ENCODE peak calls at places on chromosomes 16 and 17, in eight cellular contexts. One of them, this sample, is unnamed.

GRCh38 chr16:67902831-67903230 is 9.8 kb downstream of the PSKH1 start:
- DNase-seq in glutamatergic neuron: no peak
- DNase-seq in Calu3: no peak
- DNase-seq in T1000: no peak
- DNase-seq in ELF-1: no peak
- DNase-seq in DMS79 treated with DMSO at 0.1 percent for 48 hours: no peak
- DNase-seq in left ventricle myocardium inferior: no peak
- DNase-seq in effector memory CD8-positive, alpha-beta T cell: no peak
- DNase-seq in this sample: no peak

GRCh38 chr16:10298416-10298815 is 87.4 kb upstream of the ATF7IP2 start:
- DNase-seq in left ventricle myocardium inferior: no peak
- DNase-seq in Calu3: no peak
- DNase-seq in T1000: no peak
- DNase-seq in ELF-1: no peak
- DNase-seq in effector memory CD8-positive, alpha-beta T cell: no peak
- DNase-seq in glutamatergic neuron: no peak
- DNase-seq in DMS79 treated with DMSO at 0.1 percent for 48 hours: no peak
- DNase-seq in this sample: no peak

GRCh38 chr17:18992454-18993130 is 12.0 kb downstream of the FAM83G start:
- DNase-seq in DMS79 treated with DMSO at 0.1 percent for 48 hours: peak; percentile 41
- DNase-seq in T1000: no peak
- DNase-seq in glutamatergic neuron: no peak
- DNase-seq in left ventricle myocardium inferior: no peak
- DNase-seq in Calu3: no peak
- DNase-seq in effector memory CD8-positive, alpha-beta T cell: peak; percentile 63
- DNase-seq in ELF-1: no peak
- DNase-seq in this sample: no peak

GRCh38 chr17:70636517-70637133 is 467.3 kb downstream of the KCNJ2 start:
- DNase-seq in Calu3: peak; percentile 25
- DNase-seq in ELF-1: no peak
- DNase-seq in glutamatergic neuron: no peak
- DNase-seq in DMS79 treated with DMSO at 0.1 percent for 48 hours: peak; percentile 2
- DNase-seq in effector memory CD8-positive, alpha-beta T cell: no peak
- DNase-seq in T1000: no peak
- DNase-seq in left ventricle myocardium inferior: no peak
- DNase-seq in this sample: no peak

GRCh38 chr16:50398336-50398735 is 29.5 kb upstream of the BRD7 start:
- DNase-seq in T1000: no peak
- DNase-seq in effector memory CD8-positive, alpha-beta T cell: no peak
- DNase-seq in glutamatergic neuron: no peak
- DNase-seq in ELF-1: no peak
- DNase-seq in Calu3: no peak
- DNase-seq in left ventricle myocardium inferior: no peak
- DNase-seq in DMS79 treated with DMSO at 0.1 percent for 48 hours: no peak
- DNase-seq in this sample: no peak

GRCh38 chr17:48841395-48841831 is 10.6 kb downstream of the CALCOCO2 start:
- DNase-seq in ELF-1: no peak
- DNase-seq in T1000: no peak
- DNase-seq in left ventricle myocardium inferior: no peak
- DNase-seq in glutamatergic neuron: no peak
- DNase-seq in effector memory CD8-positive, alpha-beta T cell: peak; percentile 29
- DNase-seq in Calu3: no peak
- DNase-seq in DMS79 treated with DMSO at 0.1 percent for 48 hours: no peak
- DNase-seq in this sample: no peak

GRCh38 chr17:78154903-78155811 is 9.0 kb downstream of the C17orf99 start:
- DNase-seq in glutamatergic neuron: no peak
- DNase-seq in left ventricle myocardium inferior: no peak
- DNase-seq in Calu3: no peak
- DNase-seq in ELF-1: no peak
- DNase-seq in T1000: no peak
- DNase-seq in effector memory CD8-positive, alpha-beta T cell: no peak
- DNase-seq in DMS79 treated with DMSO at 0.1 percent for 48 hours: no peak
- DNase-seq in this sample: no peak

GRCh38 chr17:76237859-76238313 is 2.4 kb downstream of the RNF157 start:
- DNase-seq in Calu3: peak; percentile 42
- DNase-seq in effector memory CD8-positive, alpha-beta T cell: no peak
- DNase-seq in glutamatergic neuron: no peak
- DNase-seq in T1000: no peak
- DNase-seq in left ventricle myocardium inferior: no peak
- DNase-seq in ELF-1: no peak
- DNase-seq in DMS79 treated with DMSO at 0.1 percent for 48 hours: no peak
- DNase-seq in this sample: no peak

GRCh38 chr17:75218121-75218520 is 12.6 kb downstream of the NUP85 start:
- DNase-seq in Calu3: no peak
- DNase-seq in effector memory CD8-positive, alpha-beta T cell: no peak
- DNase-seq in ELF-1: no peak
- DNase-seq in DMS79 treated with DMSO at 0.1 percent for 48 hours: no peak
- DNase-seq in glutamatergic neuron: peak; percentile 28
- DNase-seq in T1000: no peak
- DNase-seq in left ventricle myocardium inferior: no peak
- DNase-seq in this sample: no peak

GRCh38 chr17:73841431-73842060 is 197.3 kb upstream of the SDK2 start:
- DNase-seq in ELF-1: peak; percentile 63
- DNase-seq in glutamatergic neuron: no peak
- DNase-seq in effector memory CD8-positive, alpha-beta T cell: no peak
- DNase-seq in DMS79 treated with DMSO at 0.1 percent for 48 hours: no peak
- DNase-seq in T1000: no peak
- DNase-seq in left ventricle myocardium inferior: no peak
- DNase-seq in Calu3: peak; percentile 24
- DNase-seq in this sample: no peak

GRCh38 chr17:19285218-19285900 is 48.2 kb downstream of the EPN2 start:
- DNase-seq in ELF-1: no peak
- DNase-seq in DMS79 treated with DMSO at 0.1 percent for 48 hours: no peak
- DNase-seq in effector memory CD8-positive, alpha-beta T cell: no peak
- DNase-seq in glutamatergic neuron: no peak
- DNase-seq in Calu3: no peak
- DNase-seq in left ventricle myocardium inferior: no peak
- DNase-seq in T1000: no peak
- DNase-seq in this sample: no peak

GRCh38 chr17:30808785-30809286 is 15.7 kb downstream of the CRLF3 start:
- DNase-seq in Calu3: no peak
- DNase-seq in DMS79 treated with DMSO at 0.1 percent for 48 hours: no peak
- DNase-seq in effector memory CD8-positive, alpha-beta T cell: peak; percentile 37
- DNase-seq in T1000: no peak
- DNase-seq in left ventricle myocardium inferior: no peak
- DNase-seq in ELF-1: no peak
- DNase-seq in glutamatergic neuron: no peak
- DNase-seq in this sample: no peak

GRCh38 chr17:50533720-50534148 is 1.2 kb downstream of the EPN3 start:
- DNase-seq in ELF-1: no peak
- DNase-seq in T1000: no peak
- DNase-seq in glutamatergic neuron: no peak
- DNase-seq in DMS79 treated with DMSO at 0.1 percent for 48 hours: peak; percentile 38
- DNase-seq in left ventricle myocardium inferior: peak; percentile 79
- DNase-seq in effector memory CD8-positive, alpha-beta T cell: no peak
- DNase-seq in Calu3: peak; percentile 64
- DNase-seq in this sample: peak; percentile 58

GRCh38 chr17:2685696-2686095 is 25.9 kb downstream of the CLUH start:
- DNase-seq in DMS79 treated with DMSO at 0.1 percent for 48 hours: no peak
- DNase-seq in effector memory CD8-positive, alpha-beta T cell: no peak
- DNase-seq in glutamatergic neuron: no peak
- DNase-seq in ELF-1: no peak
- DNase-seq in Calu3: no peak
- DNase-seq in left ventricle myocardium inferior: no peak
- DNase-seq in T1000: no peak
- DNase-seq in this sample: no peak

GRCh38 chr17:48002208-48002919 is 31.5 kb downstream of the CDK5RAP3 start:
- DNase-seq in DMS79 treated with DMSO at 0.1 percent for 48 hours: peak; percentile 88
- DNase-seq in left ventricle myocardium inferior: no peak
- DNase-seq in T1000: peak; percentile 55
- DNase-seq in ELF-1: no peak
- DNase-seq in Calu3: peak; percentile 51
- DNase-seq in glutamatergic neuron: no peak
- DNase-seq in effector memory CD8-positive, alpha-beta T cell: no peak
- DNase-seq in this sample: no peak

GRCh38 chr17:47603830-47604229 is 45.9 kb upstream of the KPNB1 start:
- DNase-seq in DMS79 treated with DMSO at 0.1 percent for 48 hours: no peak
- DNase-seq in effector memory CD8-positive, alpha-beta T cell: no peak
- DNase-seq in glutamatergic neuron: no peak
- DNase-seq in left ventricle myocardium inferior: no peak
- DNase-seq in T1000: no peak
- DNase-seq in Calu3: no peak
- DNase-seq in ELF-1: no peak
- DNase-seq in this sample: no peak

GRCh38 chr16:27248036-27248435 is 20.5 kb downstream of the NSMCE1 start:
- DNase-seq in T1000: no peak
- DNase-seq in DMS79 treated with DMSO at 0.1 percent for 48 hours: no peak
- DNase-seq in glutamatergic neuron: no peak
- DNase-seq in effector memory CD8-positive, alpha-beta T cell: no peak
- DNase-seq in Calu3: no peak
- DNase-seq in ELF-1: no peak
- DNase-seq in left ventricle myocardium inferior: no peak
- DNase-seq in this sample: no peak

GRCh38 chr16:72995151-72995881 is 52.6 kb downstream of the ZFHX3 start:
- DNase-seq in Calu3: peak; percentile 18
- DNase-seq in glutamatergic neuron: peak; percentile 77
- DNase-seq in left ventricle myocardium inferior: no peak
- DNase-seq in effector memory CD8-positive, alpha-beta T cell: no peak
- DNase-seq in T1000: no peak
- DNase-seq in DMS79 treated with DMSO at 0.1 percent for 48 hours: no peak
- DNase-seq in ELF-1: peak; percentile 67
- DNase-seq in this sample: no peak

GRCh38 chr16:27408012-27408601 is 6.1 kb downstream of the IL21R start:
- DNase-seq in T1000: no peak
- DNase-seq in glutamatergic neuron: no peak
- DNase-seq in DMS79 treated with DMSO at 0.1 percent for 48 hours: no peak
- DNase-seq in left ventricle myocardium inferior: no peak
- DNase-seq in Calu3: no peak
- DNase-seq in effector memory CD8-positive, alpha-beta T cell: no peak
- DNase-seq in ELF-1: no peak
- DNase-seq in this sample: no peak

GRCh38 chr17:17170346-17170976 is 35.7 kb downstream of the PLD6 start:
- DNase-seq in DMS79 treated with DMSO at 0.1 percent for 48 hours: no peak
- DNase-seq in left ventricle myocardium inferior: no peak
- DNase-seq in effector memory CD8-positive, alpha-beta T cell: no peak
- DNase-seq in Calu3: no peak
- DNase-seq in glutamatergic neuron: no peak
- DNase-seq in ELF-1: no peak
- DNase-seq in T1000: no peak
- DNase-seq in this sample: no peak

This sample was measured in posterior cingulate gyrus.